ENCODE peak calls at places on chromosomes 3 and 15, in ten cellular contexts. V is RWPE1; J is fibroblast of pulmonary artery; Y is CD4-positive, alpha-beta T cell; O is psoas muscle; I is nephron progenitor cell; W is lung; D is keratinocyte; H is AG09319; F is prostate gland. K is an unnamed sample.

GRCh38 chr3:130787422-130788068 is 40.9 kb upstream of the PIK3R4 start:
- DNase-seq in V (no peak), J (no peak), Y (no peak), O (no peak), I (peak; percentile 27), W (no peak), D (no peak), H (no peak), F (no peak), K (no peak)

GRCh38 chr3:165895919-165896318 is 58.7 kb upstream of the BCHE start:
- DNase-seq in V (no peak), J (peak; percentile 2), Y (no peak), O (no peak), I (peak; percentile 73), W (no peak), D (no peak), H (no peak), F (no peak), K (no peak)

GRCh38 chr15:39855400-39855799 is 64.7 kb downstream of the GPR176 start:
- DNase-seq in V (no peak), J (peak; percentile 69), Y (no peak), O (no peak), I (no peak), W (no peak), D (no peak), H (no peak), F (no peak), K (no peak)

GRCh38 chr3:134334231-134334900 is 39.9 kb downstream of the AMOTL2 start:
- DNase-seq in V (no peak), J (no peak), Y (no peak), O (no peak), I (no peak), W (no peak), D (no peak), H (no peak), F (no peak), K (no peak)

GRCh38 chr3:69012836-69013255 is 638 bp downstream of the EOGT start:
- DNase-seq in V (peak; percentile 18), J (peak; percentile 68), Y (no peak), O (peak; percentile 71), I (peak; percentile 58), W (peak; percentile 49), D (no peak), H (no peak), F (peak; percentile 20), K (no peak)

GRCh38 chr3:126446301-126446700 is 29.4 kb downstream of the ZXDC start:
- DNase-seq in V (no peak), J (no peak), Y (no peak), O (no peak), I (no peak), W (no peak), D (no peak), H (no peak), F (no peak), K (no peak)

GRCh38 chr3:147383617-147384016 is 22.7 kb downstream of the ZIC4 start:
- DNase-seq in V (no peak), J (no peak), Y (no peak), O (no peak), I (no peak), W (no peak), D (no peak), H (no peak), F (no peak), K (no peak)

GRCh38 chr15:68318008-68318835 is 40.7 kb downstream of the FEM1B start:
- DNase-seq in V (no peak), J (no peak), Y (no peak), O (no peak), I (no peak), W (no peak), D (no peak), H (no peak), F (no peak), K (no peak)

GRCh38 chr3:14451844-14452533 is 49.6 kb downstream of the SLC6A6 start:
- DNase-seq in V (peak; percentile 20), J (peak; percentile 92), Y (no peak), O (peak; percentile 82), I (no peak), W (no peak), D (peak; percentile 46), H (peak; percentile 72), F (peak; percentile 19), K (no peak)

GRCh38 chr3:144052275-144052674 is 80.7 kb downstream of the DIPK2A start:
- DNase-seq in V (no peak), J (no peak), Y (no peak), O (no peak), I (no peak), W (no peak), D (no peak), H (no peak), F (no peak), K (no peak)

GRCh38 chr3:194875581-194876402 is 190.1 kb downstream of the FAM43A start:
- DNase-seq in V (no peak), J (no peak), Y (no peak), O (no peak), I (no peak), W (no peak), D (no peak), H (no peak), F (no peak), K (no peak)

GRCh38 chr3:147139341-147139740 is 267.0 kb downstream of the ZIC4 start:
- DNase-seq in V (no peak), J (no peak), Y (no peak), O (no peak), I (no peak), W (no peak), D (no peak), H (no peak), F (no peak), K (no peak)

GRCh38 chr3:8713901-8714759 is 19.5 kb upstream of the CAV3 start:
- DNase-seq in V (no peak), J (peak; percentile 7), Y (no peak), O (no peak), I (peak; percentile 18), W (no peak), D (no peak), H (no peak), F (no peak), K (no peak)

GRCh38 chr3:154904328-154904727 is 175.8 kb upstream of the MME start:
- DNase-seq in V (peak; percentile 5), J (peak; percentile 55), Y (no peak), O (no peak), I (peak; percentile 3), W (no peak), D (no peak), H (no peak), F (no peak), K (no peak)

GRCh38 chr3:63462732-63463131 is 184.6 kb downstream of the SYNPR start:
- DNase-seq in V (no peak), J (no peak), Y (no peak), O (no peak), I (no peak), W (no peak), D (no peak), H (no peak), F (no peak), K (no peak)

DNA sequence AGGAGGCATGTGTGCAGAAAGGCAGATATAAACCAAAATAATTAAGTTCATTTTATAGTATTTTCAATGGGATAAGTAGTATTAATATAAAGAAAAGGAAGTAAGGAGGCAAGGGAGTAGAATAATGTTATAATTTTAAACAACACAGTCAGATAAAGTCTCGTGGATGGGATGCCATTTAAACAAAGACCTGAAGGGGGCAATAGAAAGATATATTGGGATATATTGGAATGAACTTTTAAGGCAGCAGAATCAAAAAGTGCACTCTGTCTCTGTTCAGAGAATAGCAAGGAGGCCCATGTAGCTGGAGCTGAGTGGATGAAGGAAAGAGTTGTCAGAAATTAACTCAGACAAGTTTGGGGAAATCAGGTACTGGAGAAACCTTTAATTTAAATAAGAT is 158.7 kb downstream of the CGGBP1 start:
- DNase-seq in V (no peak), J (no peak), Y (no peak), O (no peak), I (no peak), W (no peak), D (no peak), H (no peak), F (no peak), K (no peak)
- TF ChIP-seq CTCF in V (no peak), J (no peak), Y (no peak), O (peak; percentile 12), I (peak; percentile 33), W (no peak), D (no peak), H (no peak), F (no peak), K (peak; percentile 28)

GRCh38 chr15:65869954-65870871 is 922 bp downstream of the RAB11A start:
- DNase-seq in V (peak; percentile 43), J (peak; percentile 49), Y (no peak), O (peak; percentile 19), I (no peak), W (peak; percentile 52), D (no peak), H (no peak), F (peak; percentile 73), K (peak; percentile 87)
- TF ChIP-seq CTCF in V (no peak), J (no peak), Y (no peak), O (no peak), I (no peak), W (no peak), D (peak; percentile 16), H (no peak), F (no peak), K (no peak)

DNA sequence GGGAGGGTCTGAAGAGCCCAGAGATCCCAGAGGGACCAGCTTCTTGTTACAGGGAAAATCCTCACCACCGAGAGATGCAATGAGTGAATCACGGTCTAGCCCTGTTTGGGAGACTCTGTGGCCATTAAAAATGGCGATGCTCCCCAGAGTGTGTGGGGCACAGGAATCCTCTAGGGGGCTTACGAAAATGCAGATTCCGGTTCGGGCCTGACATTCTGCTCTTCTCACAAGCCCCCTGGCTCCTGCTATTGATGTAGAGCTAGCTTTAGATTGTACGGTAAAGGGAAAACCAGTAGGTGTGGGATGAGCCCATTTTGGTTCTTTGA is 35.5 kb upstream of the EPHB3 start:
- DNase-seq in V (no peak), J (no peak), Y (no peak), O (no peak), I (no peak), W (no peak), D (no peak), H (no peak), F (no peak), K (no peak)
- TF ChIP-seq CTCF in V (no peak), J (no peak), Y (no peak), O (no peak), I (peak; percentile 9), W (no peak), D (no peak), H (no peak), F (no peak), K (no peak)

GRCh38 chr3:107987036-107987557 is 103.7 kb downstream of the CD47 start:
- DNase-seq in V (peak; percentile 74), J (peak; percentile 100), Y (no peak), O (peak; percentile 77), I (no peak), W (peak; percentile 90), D (peak; percentile 73), H (peak; percentile 90), F (peak; percentile 87), K (peak; percentile 64)
- TF ChIP-seq CTCF in V (no peak), J (no peak), Y (no peak), O (no peak), I (no peak), W (no peak), D (no peak), H (no peak), F (no peak), K (no peak)

K was measured in LNCaP clone FGC.